ENCODE peak calls at places on chromosomes 13 and 19, in nine cellular contexts. F is cardiac muscle cell; W is stimulated activated CD4-positive, alpha-beta T cell treated with anti-CD3 and anti-CD28 coated beads, TNF-alpha, amount 100 ng/mL, for 4 hours; X is midbrain; B is germinal center; S is C1 segment of cervical spinal cord; V is iris pigment epithelial cell; E is foreskin melanocyte; G is nephron progenitor cell. T is an unnamed sample.

GRCh38 chr19:56637976-56638555 is 4.9 kb upstream of the SMIM17 start:
- DNase-seq in W (no peak), V (peak), F (peak), S (peak), G (peak), B (peak), X (peak), E (peak), T (peak)

GRCh38 chr19:22144394-22144793 is 52.4 kb downstream of the ZNF676 start:
- DNase-seq in V (peak), S (no peak), B (no peak), W (no peak), F (peak), X (no peak), G (peak), E (peak), T (no peak)

GRCh38 chr19:2077833-2078619 is 18.1 kb downstream of the MOB3A start:
- DNase-seq in S (no peak), V (no peak), G (no peak), E (no peak), B (no peak), X (no peak), W (no peak), F (no peak), T (no peak)

GRCh38 chr19:7902796-7903243 is 857 bp upstream of the MAP2K7 start:
- DNase-seq in V (no peak), S (no peak), B (no peak), G (no peak), F (no peak), W (no peak), E (no peak), X (no peak), T (no peak)

GRCh38 chr19:37537391-37537947 is 30.7 kb downstream of the ZNF793 start:
- DNase-seq in V (peak), X (no peak), E (no peak), W (no peak), S (no peak), B (no peak), F (no peak), G (no peak), T (peak)

GRCh38 chr19:43610493-43610892 is 1.4 kb upstream of the SRRM5 start:
- DNase-seq in E (no peak), B (no peak), F (no peak), X (no peak), S (no peak), V (peak), W (no peak), G (no peak), T (no peak)

GRCh38 chr13:98372886-98373285 is 195.8 kb upstream of the RNF113B start:
- DNase-seq in V (peak), G (peak), S (no peak), F (peak), E (no peak), X (no peak), B (no peak), W (no peak), T (peak)

GRCh38 chr13:98571955-98572662 is 4.8 kb downstream of the STK24 start:
- DNase-seq in X (no peak), G (no peak), B (no peak), V (peak), E (no peak), S (no peak), F (no peak), W (no peak), T (no peak)

GRCh38 chr19:1046836-1047695 is 7.2 kb downstream of the ABCA7 start:
- DNase-seq in F (no peak), G (no peak), B (no peak), S (no peak), E (no peak), X (no peak), W (no peak), V (no peak), T (no peak)

GRCh38 chr19:47267350-47267759 is 7.3 kb upstream of the INAFM1 start:
- DNase-seq in F (no peak), E (no peak), B (no peak), V (no peak), X (peak), W (no peak), S (peak), G (no peak), T (no peak)

GRCh38 chr13:52092087-52092486 is 36.8 kb downstream of the NEK5 start:
- DNase-seq in W (no peak), E (no peak), F (no peak), X (no peak), B (no peak), S (no peak), V (no peak), G (no peak), T (no peak)

GRCh38 chr19:44803442-44804428 is 5.2 kb upstream of the BCAM start:
- DNase-seq in E (no peak), W (no peak), B (no peak), G (no peak), S (no peak), F (no peak), X (no peak), V (no peak), T (no peak)

GRCh38 chr13:88085036-88085435 is 413.9 kb downstream of the SLITRK5 start:
- DNase-seq in X (no peak), S (no peak), B (no peak), E (no peak), V (no peak), G (no peak), F (no peak), W (no peak), T (peak)

GRCh38 chr13:106804996-106805395 is 237.1 kb upstream of the ARGLU1 start:
- DNase-seq in X (no peak), F (no peak), B (no peak), S (no peak), G (no peak), W (no peak), E (no peak), V (no peak), T (peak)

GRCh38 chr19:49362048-49362925 is at the start of gene TEAD2:
- DNase-seq in W (no peak), X (no peak), G (peak), S (no peak), F (peak), B (peak), V (peak), E (peak), T (no peak)

GRCh38 chr13:111005364-111005763 is 90.5 kb upstream of the ANKRD10 start:
- DNase-seq in B (no peak), F (no peak), S (no peak), V (peak), E (no peak), W (no peak), G (no peak), X (no peak), T (no peak)

GRCh38 chr13:110265341-110265681 is 41.6 kb downstream of the COL4A1 start:
- DNase-seq in E (no peak), V (no peak), X (no peak), B (no peak), G (no peak), W (no peak), S (no peak), F (no peak), T (no peak)

GRCh38 chr13:84951128-84951527 is 848.1 kb downstream of the SLITRK6 start:
- DNase-seq in V (no peak), S (no peak), E (no peak), F (no peak), G (no peak), W (no peak), B (no peak), X (no peak), T (no peak)

GRCh38 chr19:40811478-40812341 is 12.7 kb downstream of the EGLN2 start:
- DNase-seq in F (peak), E (no peak), X (no peak), B (no peak), S (no peak), V (no peak), G (peak), W (no peak), T (no peak)

GRCh38 chr19:38831142-38831605 is 420 bp downstream of the ECH1 start:
- DNase-seq in X (no peak), G (peak), E (peak), S (peak), V (peak), B (peak), W (no peak), F (peak), T (peak)

GRCh38 chr19:53903055-53903680 is 5.9 kb upstream of the CACNG7 start:
- DNase-seq in E (no peak), V (no peak), B (no peak), X (no peak), F (peak), S (no peak), G (peak), W (no peak), T (peak)

GRCh38 chr19:42531313-42531712 is 3.0 kb upstream of the CEACAM1 start:
- DNase-seq in B (no peak), F (no peak), S (no peak), V (no peak), X (no peak), W (no peak), G (no peak), E (no peak), T (peak)

GRCh38 chr19:55476100-55476775 is at the start of gene ZNF628:
- DNase-seq in B (peak), W (peak), F (peak), X (peak), S (peak), G (peak), E (peak), V (peak), T (peak)

GRCh38 chr13:44796597-44797517 is 192.4 kb downstream of the NUFIP1 start:
- DNase-seq in G (no peak), E (no peak), B (no peak), S (no peak), F (no peak), X (no peak), V (no peak), W (no peak), T (peak)

GRCh38 chr13:113889467-113889866 is 25.6 kb upstream of the GAS6 start:
- DNase-seq in W (no peak), E (no peak), X (no peak), S (no peak), V (no peak), G (no peak), F (no peak), B (no peak), T (no peak)

GRCh38 chr13:28864544-28864943 is 44.4 kb downstream of the MTUS2 start:
- DNase-seq in W (no peak), G (no peak), E (no peak), V (no peak), S (no peak), B (no peak), X (no peak), F (no peak), T (no peak)

GRCh38 chr13:50969691-50970090 is 60.1 kb downstream of the RNASEH2B start:
- DNase-seq in X (no peak), V (no peak), W (no peak), B (no peak), F (peak), E (no peak), G (peak), S (no peak), T (peak)

GRCh38 chr19:11692127-11692790 is 46.5 kb downstream of the ZNF823 start:
- DNase-seq in G (no peak), X (no peak), F (no peak), W (no peak), B (no peak), V (no peak), S (no peak), E (no peak), T (peak)

GRCh38 chr19:46809534-46810272 is 21.3 kb upstream of the SLC1A5 start:
- DNase-seq in F (no peak), W (no peak), X (no peak), S (no peak), B (no peak), V (no peak), G (no peak), E (no peak), T (no peak)

GRCh38 chr13:50452761-50453160 is 390.7 kb downstream of the DLEU7 start:
- DNase-seq in V (no peak), W (no peak), G (no peak), E (no peak), S (no peak), X (no peak), B (no peak), F (no peak), T (no peak)

T was measured in renal cortical epithelial cell.